ENCODE peak calls at places on chromosome 1, in four cellular contexts. One of them, this sample, is unnamed.

GRCh38 chr1:76944942-76945341 is 77.7 kb downstream of the ST6GALNAC5 start:
- DNase-seq in activated CD4-positive, alpha-beta T cell treated with anti-CD3 and anti-CD28 coated beads for 48 hours: no peak
- DNase-seq in iPS-NIHi11: no peak
- DNase-seq in mesendoderm: no peak
- DNase-seq in this sample: no peak

GRCh38 chr1:197902131-197902453 is 338 bp upstream of the C1orf53 start:
- DNase-seq in activated CD4-positive, alpha-beta T cell treated with anti-CD3 and anti-CD28 coated beads for 48 hours: no peak
- DNase-seq in iPS-NIHi11: no peak
- DNase-seq in mesendoderm: no peak
- DNase-seq in this sample: no peak

GRCh38 chr1:65259816-65260215 is 49.5 kb upstream of the DNAJC6 start:
- DNase-seq in activated CD4-positive, alpha-beta T cell treated with anti-CD3 and anti-CD28 coated beads for 48 hours: no peak
- DNase-seq in iPS-NIHi11: no peak
- DNase-seq in mesendoderm: no peak
- DNase-seq in this sample: no peak

GRCh38 chr1:218347316-218347712 is 2.2 kb downstream of the TGFB2 start:
- DNase-seq in activated CD4-positive, alpha-beta T cell treated with anti-CD3 and anti-CD28 coated beads for 48 hours: no peak
- DNase-seq in iPS-NIHi11: peak
- DNase-seq in mesendoderm: peak
- DNase-seq in this sample: no peak

GRCh38 chr1:208510192-208510952 is 266.2 kb upstream of the PLXNA2 start:
- DNase-seq in activated CD4-positive, alpha-beta T cell treated with anti-CD3 and anti-CD28 coated beads for 48 hours: no peak
- DNase-seq in iPS-NIHi11: no peak
- DNase-seq in mesendoderm: peak
- DNase-seq in this sample: no peak

GRCh38 chr1:173175514-173176146 is 31.5 kb downstream of the TNFSF4 start:
- DNase-seq in activated CD4-positive, alpha-beta T cell treated with anti-CD3 and anti-CD28 coated beads for 48 hours: no peak
- DNase-seq in iPS-NIHi11: no peak
- DNase-seq in mesendoderm: no peak
- DNase-seq in this sample: no peak

GRCh38 chr1:31944205-31945089 is 6.3 kb upstream of the PTP4A2 start:
- DNase-seq in activated CD4-positive, alpha-beta T cell treated with anti-CD3 and anti-CD28 coated beads for 48 hours: peak
- DNase-seq in iPS-NIHi11: peak
- DNase-seq in mesendoderm: peak
- DNase-seq in this sample: peak

GRCh38 chr1:188949701-188950100 is 1528.0 kb downstream of the BRINP3 start:
- DNase-seq in activated CD4-positive, alpha-beta T cell treated with anti-CD3 and anti-CD28 coated beads for 48 hours: no peak
- DNase-seq in iPS-NIHi11: no peak
- DNase-seq in mesendoderm: no peak
- DNase-seq in this sample: no peak

GRCh38 chr1:2271841-2272655 is 43.9 kb downstream of the SKI start:
- DNase-seq in activated CD4-positive, alpha-beta T cell treated with anti-CD3 and anti-CD28 coated beads for 48 hours: no peak
- DNase-seq in iPS-NIHi11: no peak
- DNase-seq in mesendoderm: no peak
- DNase-seq in this sample: no peak

GRCh38 chr1:33826711-33827110 is 37.2 kb upstream of the HMGB4 start:
- DNase-seq in activated CD4-positive, alpha-beta T cell treated with anti-CD3 and anti-CD28 coated beads for 48 hours: no peak
- DNase-seq in iPS-NIHi11: no peak
- DNase-seq in mesendoderm: no peak
- DNase-seq in this sample: no peak

GRCh38 chr1:228867093-228867950 is 132.0 kb downstream of the RHOU start:
- DNase-seq in activated CD4-positive, alpha-beta T cell treated with anti-CD3 and anti-CD28 coated beads for 48 hours: no peak
- DNase-seq in iPS-NIHi11: no peak
- DNase-seq in mesendoderm: no peak
- DNase-seq in this sample: no peak

GRCh38 chr1:233587958-233588799 is 25.7 kb upstream of the KCNK1 start:
- DNase-seq in activated CD4-positive, alpha-beta T cell treated with anti-CD3 and anti-CD28 coated beads for 48 hours: no peak
- DNase-seq in iPS-NIHi11: peak
- DNase-seq in mesendoderm: peak
- DNase-seq in this sample: no peak

GRCh38 chr1:55712148-55712547 is 497.0 kb upstream of the USP24 start:
- DNase-seq in activated CD4-positive, alpha-beta T cell treated with anti-CD3 and anti-CD28 coated beads for 48 hours: no peak
- DNase-seq in iPS-NIHi11: no peak
- DNase-seq in mesendoderm: no peak
- DNase-seq in this sample: no peak

GRCh38 chr1:81717230-81717629 is 83.5 kb upstream of the ADGRL2 start:
- DNase-seq in activated CD4-positive, alpha-beta T cell treated with anti-CD3 and anti-CD28 coated beads for 48 hours: no peak
- DNase-seq in iPS-NIHi11: no peak
- DNase-seq in mesendoderm: no peak
- DNase-seq in this sample: no peak

GRCh38 chr1:19735419-19736127 is 64.1 kb downstream of the TMCO4 start:
- DNase-seq in activated CD4-positive, alpha-beta T cell treated with anti-CD3 and anti-CD28 coated beads for 48 hours: no peak
- DNase-seq in iPS-NIHi11: no peak
- DNase-seq in mesendoderm: no peak
- DNase-seq in this sample: no peak

GRCh38 chr1:119374208-119374877 is 5.8 kb downstream of the HAO2 start:
- DNase-seq in activated CD4-positive, alpha-beta T cell treated with anti-CD3 and anti-CD28 coated beads for 48 hours: no peak
- DNase-seq in iPS-NIHi11: no peak
- DNase-seq in mesendoderm: no peak
- DNase-seq in this sample: no peak

GRCh38 chr1:21217812-21218596 is 41.3 kb upstream of the EIF4G3 start:
- DNase-seq in activated CD4-positive, alpha-beta T cell treated with anti-CD3 and anti-CD28 coated beads for 48 hours: peak
- DNase-seq in iPS-NIHi11: peak
- DNase-seq in mesendoderm: peak
- DNase-seq in this sample: peak

GRCh38 chr1:221858758-221859157 is 116.9 kb upstream of the DUSP10 start:
- DNase-seq in activated CD4-positive, alpha-beta T cell treated with anti-CD3 and anti-CD28 coated beads for 48 hours: no peak
- DNase-seq in iPS-NIHi11: no peak
- DNase-seq in mesendoderm: no peak
- DNase-seq in this sample: no peak

GRCh38 chr1:12546771-12547585 is 71.0 kb downstream of the DHRS3 start:
- DNase-seq in activated CD4-positive, alpha-beta T cell treated with anti-CD3 and anti-CD28 coated beads for 48 hours: no peak
- DNase-seq in iPS-NIHi11: no peak
- DNase-seq in mesendoderm: no peak
- DNase-seq in this sample: no peak

GRCh38 chr1:225750865-225751824 is 26.5 kb upstream of the SRP9 start:
- DNase-seq in activated CD4-positive, alpha-beta T cell treated with anti-CD3 and anti-CD28 coated beads for 48 hours: no peak
- DNase-seq in iPS-NIHi11: no peak
- DNase-seq in mesendoderm: no peak
- DNase-seq in this sample: no peak

GRCh38 chr1:52727114-52727586 is 897 bp downstream of the ZYG11B start:
- DNase-seq in activated CD4-positive, alpha-beta T cell treated with anti-CD3 and anti-CD28 coated beads for 48 hours: peak
- DNase-seq in iPS-NIHi11: peak
- DNase-seq in mesendoderm: peak
- DNase-seq in this sample: no peak

GRCh38 chr1:77036560-77036959 is 169.3 kb downstream of the ST6GALNAC5 start:
- DNase-seq in activated CD4-positive, alpha-beta T cell treated with anti-CD3 and anti-CD28 coated beads for 48 hours: peak
- DNase-seq in iPS-NIHi11: peak
- DNase-seq in mesendoderm: peak
- DNase-seq in this sample: no peak

GRCh38 chr1:175367039-175367758 is 174.6 kb upstream of the KIAA0040 start:
- DNase-seq in activated CD4-positive, alpha-beta T cell treated with anti-CD3 and anti-CD28 coated beads for 48 hours: no peak
- DNase-seq in iPS-NIHi11: no peak
- DNase-seq in mesendoderm: no peak
- DNase-seq in this sample: no peak

GRCh38 chr1:3393024-3393986 is 61.2 kb upstream of the ARHGEF16 start:
- DNase-seq in activated CD4-positive, alpha-beta T cell treated with anti-CD3 and anti-CD28 coated beads for 48 hours: no peak
- DNase-seq in iPS-NIHi11: peak
- DNase-seq in mesendoderm: peak
- DNase-seq in this sample: no peak

GRCh38 chr1:47184090-47184735 is 5.6 kb downstream of the PDZK1IP1 start:
- DNase-seq in activated CD4-positive, alpha-beta T cell treated with anti-CD3 and anti-CD28 coated beads for 48 hours: no peak
- DNase-seq in iPS-NIHi11: no peak
- DNase-seq in mesendoderm: no peak
- DNase-seq in this sample: no peak

GRCh38 chr1:224922404-224923164 is 6.9 kb upstream of the DNAH14 start:
- DNase-seq in activated CD4-positive, alpha-beta T cell treated with anti-CD3 and anti-CD28 coated beads for 48 hours: no peak
- DNase-seq in iPS-NIHi11: peak
- DNase-seq in mesendoderm: peak
- DNase-seq in this sample: no peak

GRCh38 chr1:5768014-5768413 is 224.2 kb downstream of the NPHP4 start:
- DNase-seq in activated CD4-positive, alpha-beta T cell treated with anti-CD3 and anti-CD28 coated beads for 48 hours: no peak
- DNase-seq in iPS-NIHi11: peak
- DNase-seq in mesendoderm: peak
- DNase-seq in this sample: no peak

GRCh38 chr1:1305300-1306069 is 2.2 kb downstream of the ACAP3 start:
- DNase-seq in activated CD4-positive, alpha-beta T cell treated with anti-CD3 and anti-CD28 coated beads for 48 hours: peak
- DNase-seq in iPS-NIHi11: no peak
- DNase-seq in mesendoderm: peak
- DNase-seq in this sample: peak

GRCh38 chr1:78277253-78277652 is 213.5 kb upstream of the PTGFR start:
- DNase-seq in activated CD4-positive, alpha-beta T cell treated with anti-CD3 and anti-CD28 coated beads for 48 hours: no peak
- DNase-seq in iPS-NIHi11: no peak
- DNase-seq in mesendoderm: no peak
- DNase-seq in this sample: no peak

GRCh38 chr1:81670997-81671396 is 129.7 kb upstream of the ADGRL2 start:
- DNase-seq in activated CD4-positive, alpha-beta T cell treated with anti-CD3 and anti-CD28 coated beads for 48 hours: no peak
- DNase-seq in iPS-NIHi11: no peak
- DNase-seq in mesendoderm: no peak
- DNase-seq in this sample: no peak

GRCh38 chr1:47938556-47938955 is 58.6 kb downstream of the TRABD2B start:
- DNase-seq in activated CD4-positive, alpha-beta T cell treated with anti-CD3 and anti-CD28 coated beads for 48 hours: no peak
- DNase-seq in iPS-NIHi11: no peak
- DNase-seq in mesendoderm: no peak
- DNase-seq in this sample: no peak

GRCh38 chr1:41102208-41102607 is 80.7 kb upstream of the SLFNL1 start:
- DNase-seq in activated CD4-positive, alpha-beta T cell treated with anti-CD3 and anti-CD28 coated beads for 48 hours: no peak
- DNase-seq in iPS-NIHi11: peak
- DNase-seq in mesendoderm: no peak
- DNase-seq in this sample: no peak

GRCh38 chr1:228238007-228238406 is 30.2 kb downstream of the OBSCN start:
- DNase-seq in activated CD4-positive, alpha-beta T cell treated with anti-CD3 and anti-CD28 coated beads for 48 hours: no peak
- DNase-seq in iPS-NIHi11: no peak
- DNase-seq in mesendoderm: no peak
- DNase-seq in this sample: no peak